ENCODE peak calls at places on chromosomes 6 and 20, in four cellular contexts. A, X, U and T are unnamed samples.

GRCh38 chr6:40806479-40806878 is 219.3 kb upstream of the LRFN2 start:
- DNase-seq in A (no peak), X (no peak), U (no peak), T (no peak)

GRCh38 chr6:170048615-170049256 is 242.1 kb downstream of the DLL1 start:
- DNase-seq in A (no peak), X (peak; percentile 92), U (no peak), T (no peak)

GRCh38 chr6:159941286-159942113 is 27.4 kb upstream of the IGF2R start:
- DNase-seq in A (peak; percentile 56), X (peak; percentile 46), U (peak; percentile 55), T (no peak)

GRCh38 chr6:79525272-79526100 is 11.7 kb downstream of the LCA5 start:
- DNase-seq in A (peak; percentile 88), X (no peak), U (no peak), T (no peak)

GRCh38 chr6:47407295-47408281 is 70.0 kb upstream of the CD2AP start:
- DNase-seq in A (no peak), X (no peak), U (no peak), T (no peak)

GRCh38 chr6:50145125-50145524 is 95.4 kb upstream of the DEFB112 start:
- DNase-seq in A (peak; percentile 3), X (no peak), U (no peak), T (no peak)

GRCh38 chr6:89051725-89052124 is 28.8 kb upstream of the PNRC1 start:
- DNase-seq in A (no peak), X (no peak), U (no peak), T (no peak)

GRCh38 chr6:11496152-11497060 is 41.1 kb upstream of the TMEM170B start:
- DNase-seq in A (peak; percentile 85), X (peak; percentile 84), U (peak; percentile 84), T (peak; percentile 43)

GRCh38 chr6:72363844-72364740 is 257.8 kb upstream of the KCNQ5 start:
- DNase-seq in A (no peak), X (no peak), U (no peak), T (no peak)

GRCh38 chr6:87742106-87742505 is 40.1 kb upstream of the AKIRIN2 start:
- DNase-seq in A (no peak), X (no peak), U (no peak), T (no peak)

GRCh38 chr6:109458774-109459531 is 3.4 kb upstream of the MICAL1 start:
- DNase-seq in A (no peak), X (peak; percentile 62), U (peak; percentile 56), T (no peak)

GRCh38 chr6:136323431-136324112 is 33.9 kb upstream of the BCLAF1 start:
- DNase-seq in A (no peak), X (no peak), U (no peak), T (no peak)

GRCh38 chr6:82337688-82338257 is 25.8 kb upstream of the TPBG start:
- DNase-seq in A (no peak), X (no peak), U (no peak), T (no peak)

GRCh38 chr6:149049230-149049629 is 268.3 kb upstream of the TAB2 start:
- DNase-seq in A (no peak), X (no peak), U (no peak), T (no peak)

GRCh38 chr6:12545837-12546658 is 170.5 kb upstream of the PHACTR1 start:
- DNase-seq in A (no peak), X (no peak), U (no peak), T (no peak)

GRCh38 chr20:39067526-39068216 is 105.5 kb downstream of the DHX35 start:
- DNase-seq in A (no peak), X (no peak), U (no peak), T (no peak)

GRCh38 chr20:21229163-21229562 is 74.0 kb upstream of the XRN2 start:
- DNase-seq in A (no peak), X (no peak), U (no peak), T (no peak)

GRCh38 chr6:98498891-98499290 is 335.5 kb upstream of the POU3F2 start:
- DNase-seq in A (no peak), X (no peak), U (no peak), T (no peak)

GRCh38 chr6:68651018-68651985 is 16.2 kb downstream of the ADGRB3 start:
- DNase-seq in A (no peak), X (no peak), U (no peak), T (no peak)

GRCh38 chr6:47454713-47455396 is 22.7 kb upstream of the CD2AP start:
- DNase-seq in A (no peak), X (no peak), U (no peak), T (no peak)

GRCh38 chr6:115078555-115078954 is 735.7 kb upstream of the HS3ST5 start:
- DNase-seq in A (no peak), X (no peak), U (no peak), T (no peak)

GRCh38 chr6:7515363-7515762 is 26.1 kb upstream of the DSP start:
- DNase-seq in A (no peak), X (no peak), U (no peak), T (no peak)

GRCh38 chr6:56803594-56803993 is 151.3 kb upstream of the BEND6 start:
- DNase-seq in A (no peak), X (no peak), U (no peak), T (no peak)

DNA sequence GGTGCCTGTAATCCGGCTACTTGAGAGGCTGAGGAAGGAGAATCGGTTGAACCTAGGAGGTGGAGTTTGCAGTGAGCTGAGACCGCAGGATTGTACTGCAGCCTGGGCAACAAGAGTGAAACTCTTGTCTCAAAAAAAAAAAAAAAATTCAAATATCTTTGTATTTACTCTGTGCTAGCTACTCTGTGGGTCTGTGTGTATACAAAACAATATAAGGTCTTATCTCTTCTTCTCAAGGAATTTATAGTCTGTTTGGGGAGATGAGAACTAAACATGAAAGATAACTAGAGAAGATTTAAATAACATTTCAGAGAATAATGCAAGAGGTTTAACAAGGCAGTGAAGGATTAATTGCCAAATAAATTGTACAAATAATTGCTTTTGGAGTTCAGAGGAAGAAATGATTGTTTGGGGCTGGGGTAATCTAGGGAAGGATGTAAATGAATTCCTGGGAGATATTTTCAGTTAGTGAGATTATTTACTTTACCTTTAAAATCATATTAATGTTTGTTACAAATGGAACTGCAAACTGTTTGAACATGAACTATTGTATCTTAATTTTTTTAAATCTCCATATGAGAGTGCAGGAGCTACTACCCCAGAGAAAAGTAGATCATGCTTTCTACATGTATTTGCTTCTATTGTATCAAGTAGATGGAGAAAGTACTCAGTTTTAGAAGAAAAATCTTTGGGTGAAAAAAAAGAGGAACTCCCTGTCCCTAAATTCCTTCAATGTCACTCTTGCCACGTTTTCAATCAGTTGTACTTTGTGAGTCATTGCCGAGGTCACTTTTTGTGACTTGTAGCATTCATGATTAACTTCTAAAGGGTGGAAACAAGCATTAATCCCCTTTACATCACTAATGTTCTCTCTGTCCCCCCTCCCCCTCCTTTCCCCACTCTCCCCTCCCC is 39.0 kb downstream of the NCOA3 start:
- DNase-seq in A (peak; percentile 53), X (peak; percentile 38), U (peak; percentile 21), T (no peak)
- TF ChIP-seq SPI1 in A (peak; percentile 99), X (peak; percentile 92), U (peak; percentile 83), T (peak; percentile 88)

GRCh38 chr6:161050134-161050765 is 58.7 kb downstream of the MAP3K4 start:
- DNase-seq in A (no peak), X (no peak), U (no peak), T (no peak)
- TF ChIP-seq POLR2AphosphoS5 in A (no peak), X (no peak), U (no peak), T (no peak)

DNA sequence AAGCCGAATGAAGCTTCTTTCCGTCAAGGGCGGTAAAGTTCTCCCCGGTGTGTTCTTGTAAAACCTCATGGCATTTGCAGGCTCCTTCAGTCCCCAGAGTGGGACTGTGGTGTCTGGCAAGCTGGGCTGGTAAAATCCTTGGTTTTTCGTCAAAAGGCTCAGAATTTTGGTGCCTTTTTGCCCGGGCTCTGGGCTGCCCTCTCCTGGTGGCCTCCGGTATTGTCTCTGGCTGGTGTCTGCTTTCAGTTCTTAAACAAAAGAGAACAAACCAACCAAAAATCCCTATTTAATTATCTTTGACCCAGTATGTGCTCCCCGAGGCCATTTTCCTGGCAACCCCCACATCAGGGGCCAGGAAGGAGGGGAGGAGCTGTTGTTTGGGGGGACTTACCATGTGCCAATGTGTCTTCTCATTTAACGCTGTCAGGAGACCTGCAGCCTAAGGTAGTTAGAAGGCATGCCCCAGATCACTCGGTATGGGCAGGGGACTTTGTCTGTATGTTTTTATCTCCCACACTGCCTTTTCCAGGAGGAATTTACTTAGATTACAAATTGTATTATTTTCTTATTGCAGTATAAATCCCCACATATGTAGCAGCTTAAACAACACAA is 11.1 kb downstream of the CDH4 start:
- DNase-seq in A (peak; percentile 29), X (peak; percentile 13), U (no peak), T (no peak)
- TF ChIP-seq SPI1 in A (no peak), X (no peak), U (no peak), T (no peak)

DNA sequence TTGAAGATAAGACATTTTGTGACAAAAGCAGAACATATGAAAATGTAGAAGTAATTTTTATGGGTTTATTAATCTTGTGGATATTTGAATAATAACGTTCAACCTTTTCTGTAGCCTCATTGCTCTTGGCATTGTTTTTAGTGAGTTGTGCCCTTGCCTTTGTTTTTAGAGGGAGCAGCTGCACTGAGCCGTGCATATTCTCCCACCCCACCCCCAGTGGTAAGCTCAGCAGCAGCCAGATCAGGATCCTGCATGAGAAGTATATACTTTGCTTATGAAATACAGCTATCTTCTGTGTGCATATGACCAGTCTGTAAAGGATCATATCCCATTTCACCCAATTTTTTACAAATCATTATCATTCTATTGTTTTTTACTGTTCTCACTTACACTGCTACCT is 184.2 kb downstream of the COL9A1 start:
- DNase-seq in A (no peak), X (no peak), U (no peak), T (no peak)
- TF ChIP-seq POLR2AphosphoS5 in A (no peak), X (no peak), U (no peak), T (no peak)

GRCh38 chr20:32621071-32621913 is 36.2 kb upstream of the NOL4L start:
- DNase-seq in A (peak; percentile 100), X (no peak), U (no peak), T (peak; percentile 71)
- TF ChIP-seq SPI1 in A (no peak), X (no peak), U (no peak), T (no peak)

DNA sequence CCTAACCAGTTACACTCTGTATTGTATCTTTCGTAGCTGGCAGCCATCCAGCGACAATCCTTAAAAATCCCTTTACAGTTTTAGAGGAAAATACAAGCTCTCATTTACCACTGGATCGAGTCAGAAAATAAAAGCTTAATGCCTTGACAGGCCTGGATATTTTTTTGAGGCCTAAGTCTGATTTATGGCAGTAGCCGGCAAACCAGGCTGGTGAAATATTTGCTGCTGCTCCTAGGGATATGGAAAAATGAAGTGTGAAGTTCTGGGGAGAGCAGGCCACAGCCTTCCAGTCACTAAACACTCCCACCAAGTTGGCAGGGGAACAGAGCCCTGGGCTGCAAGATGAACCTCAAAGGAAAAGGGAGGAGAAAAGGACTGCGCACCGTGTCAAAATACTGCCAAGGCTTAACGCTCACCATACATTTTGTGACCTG is 213.0 kb upstream of the SUPT3H start:
- DNase-seq in A (no peak), X (no peak), U (no peak), T (no peak)
- TF ChIP-seq POLR2AphosphoS5 in A (no peak), X (no peak), U (no peak), T (no peak)

DNA sequence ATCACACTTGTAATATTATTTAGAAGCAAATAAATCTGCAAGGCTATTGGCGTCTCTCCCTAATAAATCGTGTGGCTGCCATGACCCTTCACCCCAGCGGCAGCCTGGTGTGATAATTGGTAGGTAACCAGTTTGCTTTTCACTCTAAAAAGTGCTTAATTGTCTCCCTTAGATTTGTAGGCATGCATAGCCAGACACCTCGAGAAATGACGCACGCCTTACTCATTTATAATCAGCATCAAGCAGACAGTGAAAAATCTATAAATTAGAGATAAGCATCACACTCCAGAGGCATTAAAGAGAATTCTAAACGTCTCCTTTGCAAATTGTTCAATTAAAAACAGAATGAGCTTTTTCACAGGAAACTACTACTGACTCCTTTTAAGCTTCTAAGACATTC is 110.2 kb upstream of the RPS6KA2 start:
- DNase-seq in A (no peak), X (no peak), U (no peak), T (no peak)
- TF ChIP-seq SPI1 in A (no peak), X (no peak), U (no peak), T (no peak)